ENCODE peak calls at places on chromosomes 12 and 14, in five cellular contexts. One of them, this sample, is unnamed.
A peak's percentile ranks its signal among the peaks of the same experiment; 100 is the strongest.

GRCh38 chr12:109989380-109989779 is 6.8 kb downstream of the GIT2 start:
- DNase-seq in endothelial cell of umbilical vein: no peak
- DNase-seq in upper lobe of left lung: no peak
- DNase-seq in osteocyte: peak; percentile 23
- DNase-seq in left ventricle myocardium inferior: no peak
- DNase-seq in this sample: no peak

GRCh38 chr12:28899951-28900350 is 249.1 kb upstream of the FAR2 start:
- DNase-seq in endothelial cell of umbilical vein: no peak
- DNase-seq in upper lobe of left lung: no peak
- DNase-seq in left ventricle myocardium inferior: no peak
- DNase-seq in osteocyte: no peak
- DNase-seq in this sample: no peak

GRCh38 chr12:132390287-132391076 is 61.1 kb upstream of the GALNT9 start:
- DNase-seq in endothelial cell of umbilical vein: no peak
- DNase-seq in upper lobe of left lung: peak; percentile 64
- DNase-seq in left ventricle myocardium inferior: no peak
- DNase-seq in osteocyte: no peak
- DNase-seq in this sample: no peak

GRCh38 chr14:67557656-67558055 is 24.6 kb downstream of the PLEKHH1 start:
- DNase-seq in left ventricle myocardium inferior: no peak
- DNase-seq in endothelial cell of umbilical vein: no peak
- DNase-seq in upper lobe of left lung: no peak
- DNase-seq in osteocyte: no peak
- DNase-seq in this sample: no peak

GRCh38 chr12:96327346-96327745 is 72.9 kb downstream of the CDK17 start:
- DNase-seq in endothelial cell of umbilical vein: no peak
- DNase-seq in left ventricle myocardium inferior: no peak
- DNase-seq in upper lobe of left lung: no peak
- DNase-seq in osteocyte: no peak
- DNase-seq in this sample: no peak

GRCh38 chr12:24921251-24922038 is 27.5 kb downstream of the BCAT1 start:
- DNase-seq in osteocyte: no peak
- DNase-seq in endothelial cell of umbilical vein: peak; percentile 83
- DNase-seq in left ventricle myocardium inferior: no peak
- DNase-seq in upper lobe of left lung: no peak
- DNase-seq in this sample: no peak

GRCh38 chr14:100536141-100536540 is 51.1 kb downstream of the BEGAIN start:
- DNase-seq in endothelial cell of umbilical vein: no peak
- DNase-seq in upper lobe of left lung: peak; percentile 54
- DNase-seq in left ventricle myocardium inferior: peak; percentile 1
- DNase-seq in osteocyte: peak; percentile 81
- DNase-seq in this sample: peak; percentile 3

GRCh38 chr12:94209240-94209639 is 60.9 kb downstream of the PLXNC1 start:
- DNase-seq in left ventricle myocardium inferior: no peak
- DNase-seq in upper lobe of left lung: no peak
- DNase-seq in osteocyte: no peak
- DNase-seq in endothelial cell of umbilical vein: no peak
- DNase-seq in this sample: no peak

GRCh38 chr12:93440043-93440835 is 1.5 kb downstream of the UBE2N start:
- DNase-seq in osteocyte: no peak
- DNase-seq in endothelial cell of umbilical vein: peak; percentile 21
- DNase-seq in left ventricle myocardium inferior: no peak
- DNase-seq in upper lobe of left lung: no peak
- DNase-seq in this sample: no peak

GRCh38 chr12:27970391-27970980 is 2.0 kb downstream of the PTHLH start:
- DNase-seq in left ventricle myocardium inferior: no peak
- DNase-seq in osteocyte: no peak
- DNase-seq in upper lobe of left lung: peak; percentile 86
- DNase-seq in endothelial cell of umbilical vein: peak; percentile 31
- DNase-seq in this sample: peak; percentile 61

GRCh38 chr14:103066399-103066798 is 9.1 kb upstream of the CDC42BPB start:
- DNase-seq in osteocyte: no peak
- DNase-seq in endothelial cell of umbilical vein: peak; percentile 90
- DNase-seq in upper lobe of left lung: no peak
- DNase-seq in left ventricle myocardium inferior: no peak
- DNase-seq in this sample: no peak

GRCh38 chr12:114685869-114686268 is 1.9 kb upstream of the TBX3 start:
- DNase-seq in osteocyte: no peak
- DNase-seq in left ventricle myocardium inferior: no peak
- DNase-seq in upper lobe of left lung: no peak
- DNase-seq in endothelial cell of umbilical vein: no peak
- DNase-seq in this sample: no peak

GRCh38 chr14:67722293-67722692 is 20.6 kb downstream of the RDH12 start:
- DNase-seq in left ventricle myocardium inferior: peak; percentile 84
- DNase-seq in osteocyte: no peak
- DNase-seq in endothelial cell of umbilical vein: no peak
- DNase-seq in upper lobe of left lung: no peak
- DNase-seq in this sample: peak; percentile 11

GRCh38 chr14:94237046-94237445 is 56.0 kb downstream of the SERPINA10 start:
- DNase-seq in left ventricle myocardium inferior: no peak
- DNase-seq in osteocyte: no peak
- DNase-seq in upper lobe of left lung: no peak
- DNase-seq in endothelial cell of umbilical vein: no peak
- DNase-seq in this sample: no peak

GRCh38 chr12:131604146-131604844 is 106.6 kb upstream of the SFSWAP start:
- DNase-seq in left ventricle myocardium inferior: no peak
- DNase-seq in osteocyte: no peak
- DNase-seq in endothelial cell of umbilical vein: no peak
- DNase-seq in upper lobe of left lung: no peak
- DNase-seq in this sample: peak; percentile 37

GRCh38 chr14:89219056-89219455 is 198.0 kb downstream of the FOXN3 start:
- DNase-seq in endothelial cell of umbilical vein: no peak
- DNase-seq in osteocyte: no peak
- DNase-seq in left ventricle myocardium inferior: no peak
- DNase-seq in upper lobe of left lung: no peak
- DNase-seq in this sample: no peak

GRCh38 chr14:102554835-102555819 is 37.3 kb upstream of the RCOR1 start:
- DNase-seq in upper lobe of left lung: peak; percentile 90
- DNase-seq in left ventricle myocardium inferior: peak; percentile 44
- DNase-seq in endothelial cell of umbilical vein: peak; percentile 29
- DNase-seq in osteocyte: no peak
- DNase-seq in this sample: peak; percentile 78

GRCh38 chr12:11823043-11823442 is 173.6 kb downstream of the ETV6 start:
- DNase-seq in left ventricle myocardium inferior: no peak
- DNase-seq in upper lobe of left lung: no peak
- DNase-seq in osteocyte: no peak
- DNase-seq in endothelial cell of umbilical vein: no peak
- DNase-seq in this sample: no peak

GRCh38 chr12:51270847-51271518 is 768 bp upstream of the SMAGP start:
- DNase-seq in osteocyte: no peak
- DNase-seq in endothelial cell of umbilical vein: peak; percentile 72
- DNase-seq in left ventricle myocardium inferior: no peak
- DNase-seq in upper lobe of left lung: no peak
- DNase-seq in this sample: no peak

DNA sequence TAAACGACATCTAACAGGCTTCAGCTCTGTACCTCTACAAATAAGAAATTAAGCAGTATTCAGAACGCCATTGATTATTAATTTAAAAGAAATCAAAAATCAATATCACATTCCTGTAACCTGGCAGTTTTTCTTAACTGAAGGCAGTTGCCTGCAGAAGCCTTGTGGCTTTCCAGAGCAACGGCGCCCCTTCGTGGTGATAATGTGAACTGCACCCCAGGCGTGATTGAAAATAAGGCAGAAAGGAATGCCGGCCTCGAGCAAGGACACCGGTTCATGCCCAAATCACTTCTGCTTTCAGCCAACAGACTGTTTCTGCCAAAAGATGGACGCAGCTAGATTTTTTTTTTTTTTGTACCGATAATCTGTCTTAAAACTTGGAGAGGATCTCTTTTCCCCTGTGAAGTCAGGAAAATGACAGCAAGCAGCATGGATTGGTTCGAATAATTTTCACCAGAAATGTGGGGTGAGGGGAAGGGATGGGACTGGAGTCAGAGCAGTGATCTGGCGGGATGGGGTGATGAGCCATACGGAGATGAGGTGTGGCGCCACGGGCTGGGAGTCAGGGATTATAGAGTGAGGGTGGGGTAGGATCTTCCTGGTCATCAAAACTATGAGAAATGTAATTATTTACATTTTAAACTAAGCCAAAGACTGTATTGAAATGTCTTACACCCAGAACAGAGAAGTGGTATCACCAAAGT is 473.0 kb downstream of the DPF3 start:
- DNase-seq in endothelial cell of umbilical vein: peak; percentile 65
- DNase-seq in osteocyte: peak; percentile 91
- DNase-seq in left ventricle myocardium inferior: peak; percentile 67
- DNase-seq in upper lobe of left lung: no peak
- DNase-seq in this sample: peak; percentile 93
- TF ChIP-seq CTCF in endothelial cell of umbilical vein: peak; percentile 79
- TF ChIP-seq CTCF in osteocyte: peak; percentile 84
- TF ChIP-seq CTCF in left ventricle myocardium inferior: peak; percentile 92
- TF ChIP-seq CTCF in upper lobe of left lung: peak; percentile 55
- TF ChIP-seq CTCF in this sample: peak; percentile 100

GRCh38 chr12:54529581-54529980 is 19.8 kb upstream of the PDE1B start:
- DNase-seq in left ventricle myocardium inferior: no peak
- DNase-seq in osteocyte: no peak
- DNase-seq in endothelial cell of umbilical vein: no peak
- DNase-seq in upper lobe of left lung: no peak
- DNase-seq in this sample: no peak

GRCh38 chr12:54523637-54524036 is 25.8 kb upstream of the PDE1B start:
- DNase-seq in endothelial cell of umbilical vein: no peak
- DNase-seq in upper lobe of left lung: no peak
- DNase-seq in osteocyte: no peak
- DNase-seq in left ventricle myocardium inferior: no peak
- DNase-seq in this sample: no peak

GRCh38 chr12:54525383-54525782 is 24.0 kb upstream of the PDE1B start:
- DNase-seq in left ventricle myocardium inferior: no peak
- DNase-seq in upper lobe of left lung: no peak
- DNase-seq in osteocyte: no peak
- DNase-seq in endothelial cell of umbilical vein: no peak
- DNase-seq in this sample: no peak

GRCh38 chr12:54527631-54527929 is 21.8 kb upstream of the PDE1B start:
- DNase-seq in endothelial cell of umbilical vein: no peak
- DNase-seq in left ventricle myocardium inferior: no peak
- DNase-seq in upper lobe of left lung: no peak
- DNase-seq in osteocyte: no peak
- DNase-seq in this sample: no peak

DNA sequence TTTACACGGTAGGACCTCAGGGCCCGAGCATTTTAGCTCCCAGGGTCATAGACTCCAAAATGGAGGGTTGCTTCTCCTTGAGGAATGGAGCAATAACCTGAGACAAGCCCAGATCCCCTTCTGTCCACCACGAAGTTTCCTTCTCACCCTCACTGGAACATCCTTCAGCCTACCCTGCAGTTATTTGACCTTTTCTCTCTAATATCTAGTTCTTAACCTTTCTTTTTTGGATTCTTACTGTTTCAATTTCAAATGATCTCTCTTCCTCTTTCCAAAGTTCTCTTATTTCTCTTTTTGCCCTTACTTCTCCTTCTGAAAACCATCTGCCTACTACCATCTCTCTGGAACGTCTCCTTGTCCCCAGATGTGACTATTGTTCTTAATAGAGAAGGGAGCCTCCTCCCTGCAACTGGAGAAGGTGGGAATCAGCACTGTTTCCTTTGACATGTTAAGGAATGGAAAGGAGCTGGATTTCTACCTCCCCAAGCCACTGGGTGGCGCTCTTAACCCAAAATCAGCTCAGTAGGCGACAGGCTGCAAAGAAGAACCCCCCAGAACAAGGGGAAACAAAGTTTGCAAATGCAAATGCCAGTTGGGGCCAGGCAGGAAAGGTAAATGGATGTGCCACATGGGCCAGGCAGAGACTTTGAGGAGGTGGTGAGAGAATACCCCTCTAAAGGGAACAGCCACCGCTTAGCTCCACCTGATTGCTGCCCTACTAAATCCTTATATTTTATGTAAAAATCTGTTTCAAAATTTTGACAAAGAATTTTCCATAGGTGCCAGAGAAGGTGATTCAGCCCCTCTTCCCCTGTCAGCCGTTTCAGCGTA is 22.4 kb upstream of the PDE1B start:
- DNase-seq in left ventricle myocardium inferior: peak; percentile 21
- DNase-seq in endothelial cell of umbilical vein: peak; percentile 40
- DNase-seq in osteocyte: no peak
- DNase-seq in upper lobe of left lung: no peak
- DNase-seq in this sample: peak; percentile 81
- TF ChIP-seq CTCF in left ventricle myocardium inferior: peak; percentile 65
- TF ChIP-seq CTCF in endothelial cell of umbilical vein: peak; percentile 69
- TF ChIP-seq CTCF in osteocyte: peak; percentile 43
- TF ChIP-seq CTCF in upper lobe of left lung: no peak
- TF ChIP-seq CTCF in this sample: peak; percentile 83

DNA sequence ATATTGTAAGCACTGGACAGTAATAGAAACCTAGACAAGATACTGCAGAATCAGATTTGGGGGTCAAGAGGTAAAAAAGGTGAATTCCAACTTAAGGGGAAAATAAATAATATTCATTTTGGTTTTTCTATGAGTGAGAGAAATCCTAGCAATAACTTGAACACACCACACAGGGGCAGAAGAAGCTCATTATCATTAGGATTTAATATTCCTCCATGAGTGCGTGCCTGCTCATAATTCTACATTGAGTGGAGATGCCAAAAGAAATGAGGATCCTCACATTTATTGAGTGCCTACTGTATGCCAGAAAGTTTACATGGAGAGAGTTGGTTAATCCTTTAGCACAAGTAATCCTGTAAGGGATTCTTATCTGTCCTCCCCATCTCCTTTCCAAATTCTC is 40.5 kb upstream of the C14orf132 start:
- DNase-seq in osteocyte: no peak
- DNase-seq in left ventricle myocardium inferior: no peak
- DNase-seq in upper lobe of left lung: no peak
- DNase-seq in endothelial cell of umbilical vein: no peak
- DNase-seq in this sample: no peak
- TF ChIP-seq CTCF in osteocyte: peak; percentile 74
- TF ChIP-seq CTCF in left ventricle myocardium inferior: peak; percentile 47
- TF ChIP-seq CTCF in upper lobe of left lung: peak; percentile 45
- TF ChIP-seq CTCF in endothelial cell of umbilical vein: no peak
- TF ChIP-seq CTCF in this sample: no peak

GRCh38 chr14:97158102-97158501 is 360.9 kb downstream of the VRK1 start:
- DNase-seq in endothelial cell of umbilical vein: no peak
- DNase-seq in osteocyte: no peak
- DNase-seq in left ventricle myocardium inferior: no peak
- DNase-seq in upper lobe of left lung: no peak
- DNase-seq in this sample: no peak

GRCh38 chr14:97166497-97166896 is 369.3 kb downstream of the VRK1 start:
- DNase-seq in left ventricle myocardium inferior: no peak
- DNase-seq in endothelial cell of umbilical vein: no peak
- DNase-seq in upper lobe of left lung: no peak
- DNase-seq in osteocyte: no peak
- DNase-seq in this sample: no peak

GRCh38 chr14:97159124-97159523 is 361.9 kb downstream of the VRK1 start:
- DNase-seq in endothelial cell of umbilical vein: no peak
- DNase-seq in left ventricle myocardium inferior: no peak
- DNase-seq in upper lobe of left lung: no peak
- DNase-seq in osteocyte: no peak
- DNase-seq in this sample: no peak

GRCh38 chr14:97162621-97163020 is 365.4 kb downstream of the VRK1 start:
- DNase-seq in left ventricle myocardium inferior: no peak
- DNase-seq in osteocyte: no peak
- DNase-seq in upper lobe of left lung: no peak
- DNase-seq in endothelial cell of umbilical vein: no peak
- DNase-seq in this sample: no peak

DNA sequence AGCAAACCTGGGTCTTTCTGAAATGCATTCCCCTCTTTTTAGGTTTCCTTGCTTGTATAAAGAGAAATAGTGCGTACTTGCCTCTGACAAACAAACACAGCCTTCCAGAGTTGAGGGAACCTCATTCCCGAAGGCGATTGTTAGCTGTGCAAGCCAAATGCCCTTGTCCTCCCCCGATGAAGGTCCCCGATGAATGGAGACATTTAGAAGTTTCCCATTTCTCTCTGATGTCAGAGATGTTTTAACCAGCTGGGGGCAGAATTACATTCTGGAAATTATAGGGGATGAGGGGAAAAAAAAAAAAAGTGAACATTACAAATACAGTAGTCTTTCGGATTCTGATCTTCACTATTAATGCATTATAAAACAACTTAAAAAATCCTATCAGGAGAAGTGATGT is 366.8 kb downstream of the VRK1 start:
- DNase-seq in left ventricle myocardium inferior: no peak
- DNase-seq in endothelial cell of umbilical vein: no peak
- DNase-seq in osteocyte: no peak
- DNase-seq in upper lobe of left lung: no peak
- DNase-seq in this sample: no peak
- TF ChIP-seq CTCF in left ventricle myocardium inferior: no peak
- TF ChIP-seq CTCF in endothelial cell of umbilical vein: no peak
- TF ChIP-seq CTCF in osteocyte: no peak
- TF ChIP-seq CTCF in upper lobe of left lung: no peak
- TF ChIP-seq CTCF in this sample: no peak